ENCODE peak calls at places on chromosome 22, in nine cellular contexts. One of them, this sample, is unnamed.

GRCh38 chr22:19478466-19479357 is at the start of gene UFD1:
- DNase-seq in upper lobe of right lung: peak
- DNase-seq in CD8-positive, alpha-beta T cell: peak
- DNase-seq in fibroblast of pulmonary artery: peak
- DNase-seq in stomach: peak
- DNase-seq in fibroblast of villous mesenchyme: peak
- DNase-seq in AG04450: peak
- DNase-seq in foreskin keratinocyte: no peak
- DNase-seq in psoas muscle: peak
- DNase-seq in this sample: peak

GRCh38 chr22:48882636-48883200 is 945.0 kb downstream of the BRD1 start:
- DNase-seq in upper lobe of right lung: peak
- DNase-seq in CD8-positive, alpha-beta T cell: no peak
- DNase-seq in fibroblast of pulmonary artery: no peak
- DNase-seq in stomach: no peak
- DNase-seq in fibroblast of villous mesenchyme: no peak
- DNase-seq in AG04450: no peak
- DNase-seq in foreskin keratinocyte: no peak
- DNase-seq in psoas muscle: no peak
- DNase-seq in this sample: no peak

GRCh38 chr22:50269573-50270301 is 443 bp downstream of the MAPK11 start:
- DNase-seq in upper lobe of right lung: no peak
- DNase-seq in CD8-positive, alpha-beta T cell: no peak
- DNase-seq in fibroblast of pulmonary artery: peak
- DNase-seq in stomach: no peak
- DNase-seq in fibroblast of villous mesenchyme: no peak
- DNase-seq in AG04450: no peak
- DNase-seq in foreskin keratinocyte: no peak
- DNase-seq in psoas muscle: no peak
- DNase-seq in this sample: peak

GRCh38 chr22:32823024-32823730 is 21.7 kb downstream of the TIMP3 start:
- DNase-seq in upper lobe of right lung: no peak
- DNase-seq in CD8-positive, alpha-beta T cell: no peak
- DNase-seq in fibroblast of pulmonary artery: peak
- DNase-seq in stomach: peak
- DNase-seq in fibroblast of villous mesenchyme: no peak
- DNase-seq in AG04450: no peak
- DNase-seq in foreskin keratinocyte: no peak
- DNase-seq in psoas muscle: no peak
- DNase-seq in this sample: peak

GRCh38 chr22:32842486-32842885 is 41.0 kb downstream of the TIMP3 start:
- DNase-seq in upper lobe of right lung: no peak
- DNase-seq in CD8-positive, alpha-beta T cell: no peak
- DNase-seq in fibroblast of pulmonary artery: no peak
- DNase-seq in stomach: no peak
- DNase-seq in fibroblast of villous mesenchyme: no peak
- DNase-seq in AG04450: no peak
- DNase-seq in foreskin keratinocyte: no peak
- DNase-seq in psoas muscle: no peak
- DNase-seq in this sample: no peak

GRCh38 chr22:41668971-41669911 is 19.4 kb downstream of the SNU13 start:
- DNase-seq in upper lobe of right lung: no peak
- DNase-seq in CD8-positive, alpha-beta T cell: no peak
- DNase-seq in fibroblast of pulmonary artery: peak
- DNase-seq in stomach: no peak
- DNase-seq in fibroblast of villous mesenchyme: peak
- DNase-seq in AG04450: peak
- DNase-seq in foreskin keratinocyte: peak
- DNase-seq in psoas muscle: no peak
- DNase-seq in this sample: peak

GRCh38 chr22:32336185-32336603 is 21.5 kb upstream of the RFPL3 start:
- DNase-seq in upper lobe of right lung: peak
- DNase-seq in CD8-positive, alpha-beta T cell: no peak
- DNase-seq in fibroblast of pulmonary artery: no peak
- DNase-seq in stomach: no peak
- DNase-seq in fibroblast of villous mesenchyme: no peak
- DNase-seq in AG04450: no peak
- DNase-seq in foreskin keratinocyte: no peak
- DNase-seq in psoas muscle: no peak
- DNase-seq in this sample: no peak

GRCh38 chr22:49768077-49768476 is 59.6 kb downstream of the BRD1 start:
- DNase-seq in upper lobe of right lung: peak
- DNase-seq in CD8-positive, alpha-beta T cell: no peak
- DNase-seq in fibroblast of pulmonary artery: no peak
- DNase-seq in stomach: no peak
- DNase-seq in fibroblast of villous mesenchyme: no peak
- DNase-seq in AG04450: no peak
- DNase-seq in foreskin keratinocyte: no peak
- DNase-seq in psoas muscle: peak
- DNase-seq in this sample: no peak

GRCh38 chr22:37254206-37254866 is 10.3 kb upstream of the RAC2 start:
- DNase-seq in upper lobe of right lung: peak
- DNase-seq in CD8-positive, alpha-beta T cell: no peak
- DNase-seq in fibroblast of pulmonary artery: peak
- DNase-seq in stomach: no peak
- DNase-seq in fibroblast of villous mesenchyme: peak
- DNase-seq in AG04450: peak
- DNase-seq in foreskin keratinocyte: peak
- DNase-seq in psoas muscle: no peak
- DNase-seq in this sample: peak

GRCh38 chr22:35175392-35175791 is 81.9 kb upstream of the HMGXB4 start:
- DNase-seq in upper lobe of right lung: peak
- DNase-seq in CD8-positive, alpha-beta T cell: no peak
- DNase-seq in fibroblast of pulmonary artery: no peak
- DNase-seq in stomach: no peak
- DNase-seq in fibroblast of villous mesenchyme: no peak
- DNase-seq in AG04450: no peak
- DNase-seq in foreskin keratinocyte: no peak
- DNase-seq in psoas muscle: no peak
- DNase-seq in this sample: no peak

GRCh38 chr22:41343300-41343699 is 38.4 kb upstream of the TEF start:
- DNase-seq in upper lobe of right lung: no peak
- DNase-seq in CD8-positive, alpha-beta T cell: no peak
- DNase-seq in fibroblast of pulmonary artery: no peak
- DNase-seq in stomach: no peak
- DNase-seq in fibroblast of villous mesenchyme: no peak
- DNase-seq in AG04450: no peak
- DNase-seq in foreskin keratinocyte: no peak
- DNase-seq in psoas muscle: no peak
- DNase-seq in this sample: no peak

GRCh38 chr22:30947821-30948454 is 20.6 kb downstream of the MORC2 start:
- DNase-seq in upper lobe of right lung: no peak
- DNase-seq in CD8-positive, alpha-beta T cell: no peak
- DNase-seq in fibroblast of pulmonary artery: peak
- DNase-seq in stomach: no peak
- DNase-seq in fibroblast of villous mesenchyme: peak
- DNase-seq in AG04450: peak
- DNase-seq in foreskin keratinocyte: peak
- DNase-seq in psoas muscle: no peak
- DNase-seq in this sample: peak
- TF ChIP-seq CTCF in upper lobe of right lung: peak
- TF ChIP-seq CTCF in CD8-positive, alpha-beta T cell: peak
- TF ChIP-seq CTCF in fibroblast of pulmonary artery: peak
- TF ChIP-seq CTCF in stomach: peak
- TF ChIP-seq CTCF in fibroblast of villous mesenchyme: peak
- TF ChIP-seq CTCF in AG04450: peak
- TF ChIP-seq CTCF in foreskin keratinocyte: peak
- TF ChIP-seq CTCF in psoas muscle: peak
- TF ChIP-seq CTCF in this sample: peak

GRCh38 chr22:39661501-39661841 is 90.9 kb downstream of the CACNA1I start:
- DNase-seq in upper lobe of right lung: no peak
- DNase-seq in CD8-positive, alpha-beta T cell: no peak
- DNase-seq in fibroblast of pulmonary artery: no peak
- DNase-seq in stomach: no peak
- DNase-seq in fibroblast of villous mesenchyme: no peak
- DNase-seq in AG04450: no peak
- DNase-seq in foreskin keratinocyte: no peak
- DNase-seq in psoas muscle: no peak
- DNase-seq in this sample: no peak

GRCh38 chr22:39663751-39664150 is 93.2 kb downstream of the CACNA1I start:
- DNase-seq in upper lobe of right lung: no peak
- DNase-seq in CD8-positive, alpha-beta T cell: no peak
- DNase-seq in fibroblast of pulmonary artery: no peak
- DNase-seq in stomach: peak
- DNase-seq in fibroblast of villous mesenchyme: no peak
- DNase-seq in AG04450: no peak
- DNase-seq in foreskin keratinocyte: no peak
- DNase-seq in psoas muscle: no peak
- DNase-seq in this sample: no peak

GRCh38 chr22:39664485-39665200 is 94.1 kb downstream of the CACNA1I start:
- DNase-seq in upper lobe of right lung: no peak
- DNase-seq in CD8-positive, alpha-beta T cell: no peak
- DNase-seq in fibroblast of pulmonary artery: no peak
- DNase-seq in stomach: no peak
- DNase-seq in fibroblast of villous mesenchyme: no peak
- DNase-seq in AG04450: no peak
- DNase-seq in foreskin keratinocyte: no peak
- DNase-seq in psoas muscle: no peak
- DNase-seq in this sample: no peak

GRCh38 chr22:39661842-39662676 is 91.5 kb downstream of the CACNA1I start:
- DNase-seq in upper lobe of right lung: no peak
- DNase-seq in CD8-positive, alpha-beta T cell: peak
- DNase-seq in fibroblast of pulmonary artery: no peak
- DNase-seq in stomach: peak
- DNase-seq in fibroblast of villous mesenchyme: no peak
- DNase-seq in AG04450: no peak
- DNase-seq in foreskin keratinocyte: no peak
- DNase-seq in psoas muscle: no peak
- DNase-seq in this sample: no peak

DNA sequence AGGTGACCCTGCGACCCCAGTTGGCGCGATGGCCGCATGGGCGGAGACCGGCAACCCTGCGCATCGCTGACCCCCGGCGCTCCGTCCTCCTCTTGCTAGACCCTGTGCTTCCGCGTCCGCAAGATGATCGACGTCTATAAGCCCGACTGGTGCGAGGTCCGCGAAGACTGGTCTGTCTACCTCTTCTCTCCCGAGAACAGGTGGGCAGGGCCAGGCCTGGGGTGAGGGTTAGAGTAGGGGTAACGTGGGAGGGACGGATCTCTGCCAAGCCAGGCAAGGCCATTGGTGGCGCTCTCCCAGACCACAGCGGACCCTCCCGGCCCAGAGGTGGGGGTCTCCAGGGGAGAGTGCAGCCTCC is 92.1 kb downstream of the CACNA1I start:
- DNase-seq in upper lobe of right lung: no peak
- DNase-seq in CD8-positive, alpha-beta T cell: no peak
- DNase-seq in fibroblast of pulmonary artery: no peak
- DNase-seq in stomach: no peak
- DNase-seq in fibroblast of villous mesenchyme: no peak
- DNase-seq in AG04450: no peak
- DNase-seq in foreskin keratinocyte: no peak
- DNase-seq in psoas muscle: no peak
- DNase-seq in this sample: no peak
- TF ChIP-seq CTCF in upper lobe of right lung: no peak
- TF ChIP-seq CTCF in CD8-positive, alpha-beta T cell: no peak
- TF ChIP-seq CTCF in fibroblast of pulmonary artery: no peak
- TF ChIP-seq CTCF in stomach: no peak
- TF ChIP-seq CTCF in fibroblast of villous mesenchyme: no peak
- TF ChIP-seq CTCF in AG04450: no peak
- TF ChIP-seq CTCF in foreskin keratinocyte: no peak
- TF ChIP-seq CTCF in psoas muscle: no peak
- TF ChIP-seq CTCF in this sample: no peak

GRCh38 chr22:27317156-27317555 is 484.4 kb downstream of the MN1 start:
- DNase-seq in upper lobe of right lung: no peak
- DNase-seq in CD8-positive, alpha-beta T cell: no peak
- DNase-seq in fibroblast of pulmonary artery: peak
- DNase-seq in stomach: no peak
- DNase-seq in fibroblast of villous mesenchyme: peak
- DNase-seq in AG04450: no peak
- DNase-seq in foreskin keratinocyte: no peak
- DNase-seq in psoas muscle: no peak
- DNase-seq in this sample: no peak
- TF ChIP-seq CTCF in upper lobe of right lung: no peak
- TF ChIP-seq CTCF in CD8-positive, alpha-beta T cell: no peak
- TF ChIP-seq CTCF in fibroblast of pulmonary artery: peak
- TF ChIP-seq CTCF in stomach: no peak
- TF ChIP-seq CTCF in fibroblast of villous mesenchyme: peak
- TF ChIP-seq CTCF in AG04450: peak
- TF ChIP-seq CTCF in foreskin keratinocyte: peak
- TF ChIP-seq CTCF in psoas muscle: no peak
- TF ChIP-seq CTCF in this sample: peak

GRCh38 chr22:46826438-46826837 is 64.0 kb downstream of the TBC1D22A start:
- DNase-seq in upper lobe of right lung: no peak
- DNase-seq in CD8-positive, alpha-beta T cell: no peak
- DNase-seq in fibroblast of pulmonary artery: no peak
- DNase-seq in stomach: no peak
- DNase-seq in fibroblast of villous mesenchyme: no peak
- DNase-seq in AG04450: no peak
- DNase-seq in foreskin keratinocyte: no peak
- DNase-seq in psoas muscle: no peak
- DNase-seq in this sample: no peak

GRCh38 chr22:46828323-46829139 is 66.1 kb downstream of the TBC1D22A start:
- DNase-seq in upper lobe of right lung: no peak
- DNase-seq in CD8-positive, alpha-beta T cell: no peak
- DNase-seq in fibroblast of pulmonary artery: no peak
- DNase-seq in stomach: no peak
- DNase-seq in fibroblast of villous mesenchyme: no peak
- DNase-seq in AG04450: no peak
- DNase-seq in foreskin keratinocyte: no peak
- DNase-seq in psoas muscle: no peak
- DNase-seq in this sample: no peak

GRCh38 chr22:46825145-46825544 is 62.7 kb downstream of the TBC1D22A start:
- DNase-seq in upper lobe of right lung: no peak
- DNase-seq in CD8-positive, alpha-beta T cell: no peak
- DNase-seq in fibroblast of pulmonary artery: no peak
- DNase-seq in stomach: no peak
- DNase-seq in fibroblast of villous mesenchyme: no peak
- DNase-seq in AG04450: no peak
- DNase-seq in foreskin keratinocyte: no peak
- DNase-seq in psoas muscle: no peak
- DNase-seq in this sample: no peak

GRCh38 chr22:46827781-46828180 is 65.3 kb downstream of the TBC1D22A start:
- DNase-seq in upper lobe of right lung: no peak
- DNase-seq in CD8-positive, alpha-beta T cell: no peak
- DNase-seq in fibroblast of pulmonary artery: no peak
- DNase-seq in stomach: no peak
- DNase-seq in fibroblast of villous mesenchyme: no peak
- DNase-seq in AG04450: no peak
- DNase-seq in foreskin keratinocyte: no peak
- DNase-seq in psoas muscle: no peak
- DNase-seq in this sample: no peak

DNA sequence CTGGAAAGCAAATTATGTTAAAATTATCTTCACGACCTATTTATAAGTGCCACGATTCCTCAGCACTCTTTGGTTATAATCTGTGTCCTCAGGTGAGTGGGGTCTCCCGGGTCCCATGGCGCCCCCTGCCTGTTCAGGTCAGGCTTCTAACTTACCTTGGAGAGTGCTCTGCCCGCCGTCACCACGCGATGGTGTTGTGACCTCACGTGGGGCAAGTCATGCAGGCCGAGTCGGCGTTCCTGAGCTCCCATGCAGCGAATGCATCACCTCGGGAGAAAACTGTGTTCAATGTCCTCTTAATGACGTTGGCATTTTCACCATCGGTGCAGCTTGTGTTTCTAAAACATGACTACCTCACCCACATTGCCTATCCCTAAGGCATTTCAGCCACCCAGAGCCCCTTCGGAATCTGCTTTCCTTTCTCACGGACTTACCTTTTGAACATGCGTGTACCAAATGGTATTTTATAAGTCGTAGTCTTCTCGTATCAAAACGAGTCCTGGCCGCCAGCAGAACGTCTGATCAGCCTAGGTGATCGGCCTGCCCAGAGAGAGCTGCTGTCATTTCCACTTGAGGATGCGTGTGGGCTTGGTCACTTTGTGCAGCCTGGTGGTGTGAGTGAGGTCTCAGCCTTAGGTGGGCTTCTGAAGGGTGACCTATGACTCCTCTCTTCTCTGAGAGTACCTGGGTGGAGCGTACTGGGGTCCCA is 64.8 kb downstream of the TBC1D22A start:
- DNase-seq in upper lobe of right lung: no peak
- DNase-seq in CD8-positive, alpha-beta T cell: no peak
- DNase-seq in fibroblast of pulmonary artery: no peak
- DNase-seq in stomach: no peak
- DNase-seq in fibroblast of villous mesenchyme: no peak
- DNase-seq in AG04450: no peak
- DNase-seq in foreskin keratinocyte: no peak
- DNase-seq in psoas muscle: no peak
- DNase-seq in this sample: no peak
- TF ChIP-seq CTCF in upper lobe of right lung: peak
- TF ChIP-seq CTCF in CD8-positive, alpha-beta T cell: no peak
- TF ChIP-seq CTCF in fibroblast of pulmonary artery: no peak
- TF ChIP-seq CTCF in stomach: no peak
- TF ChIP-seq CTCF in fibroblast of villous mesenchyme: no peak
- TF ChIP-seq CTCF in AG04450: no peak
- TF ChIP-seq CTCF in foreskin keratinocyte: peak
- TF ChIP-seq CTCF in psoas muscle: no peak
- TF ChIP-seq CTCF in this sample: no peak